ENCODE peak calls at places on chromosome 22, in nine cellular contexts. G is fibroblast of lung; B is substantia nigra; V is CD8-positive, alpha-beta memory T cell; F is GM23338; H is mesendoderm; R is cardiac muscle cell; Z is OCI-LY7; T is dorsolateral prefrontal cortex. A is an unnamed sample.

GRCh38 chr22:46596819-46597218 is 23.4 kb upstream of the GRAMD4 start:
- DNase-seq in G (no peak), B (no peak), V (no peak), F (peak), H (peak), R (no peak), Z (no peak), T (no peak), A (no peak)

GRCh38 chr22:37804502-37804885 is 3.2 kb upstream of the GCAT start:
- DNase-seq in G (no peak), B (no peak), V (no peak), F (peak), H (no peak), R (no peak), Z (no peak), T (no peak), A (no peak)

GRCh38 chr22:38923463-38924196 is 33.8 kb upstream of the APOBEC3A start:
- DNase-seq in G (peak), B (no peak), V (no peak), F (peak), H (peak), R (peak), Z (no peak), T (peak), A (peak)

GRCh38 chr22:40418366-40419201 is 48.2 kb downstream of the SGSM3 start:
- DNase-seq in G (no peak), B (no peak), V (no peak), F (no peak), H (no peak), R (no peak), Z (peak), T (peak), A (peak)

GRCh38 chr22:38611559-38611958 is 41.6 kb upstream of the DMC1 start:
- DNase-seq in G (no peak), B (no peak), V (no peak), F (no peak), H (no peak), R (no peak), Z (no peak), T (no peak), A (no peak)

GRCh38 chr22:46534901-46535630 is 2.4 kb downstream of the CELSR1 start:
- DNase-seq in G (no peak), B (no peak), V (no peak), F (no peak), H (no peak), R (no peak), Z (no peak), T (no peak), A (no peak)

GRCh38 chr22:38858492-38858891 is 13.5 kb downstream of the CBX6 start:
- DNase-seq in G (no peak), B (no peak), V (no peak), F (no peak), H (no peak), R (no peak), Z (no peak), T (no peak), A (no peak)

GRCh38 chr22:50206599-50206998 is 5.8 kb downstream of the SELENOO start:
- DNase-seq in G (peak), B (no peak), V (no peak), F (peak), H (peak), R (peak), Z (peak), T (peak), A (no peak)

GRCh38 chr22:18970948-18971315 is 34.8 kb upstream of the PRODH start:
- DNase-seq in G (no peak), B (no peak), V (no peak), F (peak), H (peak), R (no peak), Z (no peak), T (no peak), A (no peak)

GRCh38 chr22:45540122-45540521 is 37.4 kb downstream of the FBLN1 start:
- DNase-seq in G (no peak), B (no peak), V (no peak), F (no peak), H (no peak), R (no peak), Z (no peak), T (no peak), A (no peak)

GRCh38 chr22:36540867-36541642 is 12.1 kb upstream of the EIF3D start:
- DNase-seq in G (peak), B (no peak), V (no peak), F (peak), H (peak), R (no peak), Z (no peak), T (no peak), A (no peak)

GRCh38 chr22:22410121-22410520 is 98.4 kb downstream of the ZNF280B start:
- DNase-seq in G (no peak), B (no peak), V (no peak), F (no peak), H (no peak), R (no peak), Z (peak), T (no peak), A (no peak)

GRCh38 chr22:37121887-37122591 is 12.5 kb upstream of the TMPRSS6 start:
- DNase-seq in G (peak), B (no peak), V (peak), F (peak), H (peak), R (no peak), Z (peak), T (no peak), A (no peak)

GRCh38 chr22:23695748-23696325 is 5.0 kb downstream of the RGL4 start:
- DNase-seq in G (no peak), B (no peak), V (no peak), F (no peak), H (no peak), R (no peak), Z (no peak), T (no peak), A (no peak)

GRCh38 chr22:32760815-32761214 is 40.7 kb upstream of the TIMP3 start:
- DNase-seq in G (no peak), B (no peak), V (no peak), F (no peak), H (no peak), R (no peak), Z (no peak), T (no peak), A (no peak)

GRCh38 chr22:36776722-36777121 is 803 bp upstream of the IFT27 start:
- DNase-seq in G (no peak), B (no peak), V (no peak), F (no peak), H (no peak), R (no peak), Z (no peak), T (no peak), A (no peak)

GRCh38 chr22:46195487-46196165 is 45.3 kb downstream of the PPARA start:
- DNase-seq in G (no peak), B (no peak), V (no peak), F (no peak), H (no peak), R (no peak), Z (no peak), T (no peak), A (no peak)

GRCh38 chr22:48781868-48782267 is 1045.8 kb downstream of the BRD1 start:
- DNase-seq in G (no peak), B (no peak), V (no peak), F (no peak), H (no peak), R (no peak), Z (no peak), T (no peak), A (no peak)

GRCh38 chr22:29476116-29476515 is 3.9 kb upstream of the NEFH start:
- DNase-seq in G (no peak), B (no peak), V (no peak), F (peak), H (no peak), R (peak), Z (no peak), T (no peak), A (no peak)

GRCh38 chr22:21927174-21927823 is 25.3 kb downstream of the PPM1F start:
- DNase-seq in G (no peak), B (no peak), V (no peak), F (peak), H (no peak), R (no peak), Z (no peak), T (peak), A (peak)

GRCh38 chr22:30332551-30332950 is 5.8 kb upstream of the TBC1D10A start:
- DNase-seq in G (no peak), B (no peak), V (no peak), F (no peak), H (no peak), R (no peak), Z (no peak), T (peak), A (peak)

GRCh38 chr22:50423956-50424355 is 50.9 kb downstream of the SBF1 start:
- DNase-seq in G (no peak), B (no peak), V (no peak), F (no peak), H (no peak), R (no peak), Z (no peak), T (no peak), A (no peak)

GRCh38 chr22:22748297-22748743 is 103.9 kb downstream of the GGTLC2 start:
- DNase-seq in G (peak), B (no peak), V (no peak), F (peak), H (peak), R (no peak), Z (peak), T (peak), A (peak)

GRCh38 chr22:50314455-50315288 is 7.2 kb upstream of the PLXNB2 start:
- DNase-seq in G (no peak), B (no peak), V (peak), F (peak), H (no peak), R (peak), Z (peak), T (no peak), A (no peak)

GRCh38 chr22:49820984-49821383 is 6.7 kb downstream of the BRD1 start:
- DNase-seq in G (no peak), B (no peak), V (no peak), F (no peak), H (no peak), R (no peak), Z (no peak), T (no peak), A (no peak)

GRCh38 chr22:48427731-48428211 is 1399.9 kb downstream of the BRD1 start:
- DNase-seq in G (no peak), B (no peak), V (no peak), F (no peak), H (peak), R (no peak), Z (no peak), T (no peak), A (no peak)

GRCh38 chr22:18110194-18110943 is at the start of gene TUBA8:
- DNase-seq in G (peak), B (no peak), V (no peak), F (peak), H (peak), R (peak), Z (peak), T (peak), A (no peak)

GRCh38 chr22:39773976-39774539 is 119.5 kb downstream of the ENTHD1 start:
- DNase-seq in G (peak), B (no peak), V (no peak), F (no peak), H (peak), R (peak), Z (peak), T (no peak), A (no peak)

GRCh38 chr22:22960307-22960706 is 72.7 kb downstream of the IGLL5 start:
- DNase-seq in G (no peak), B (no peak), V (no peak), F (no peak), H (no peak), R (no peak), Z (no peak), T (no peak), A (no peak)

GRCh38 chr22:22605074-22605404 is 39.4 kb upstream of the GGTLC2 start:
- DNase-seq in G (no peak), B (no peak), V (no peak), F (no peak), H (no peak), R (no peak), Z (peak), T (no peak), A (no peak)

GRCh38 chr22:21699643-21700042 is 33.8 kb downstream of the PPIL2 start:
- DNase-seq in G (no peak), B (no peak), V (no peak), F (no peak), H (no peak), R (no peak), Z (no peak), T (no peak), A (no peak)

DNA sequence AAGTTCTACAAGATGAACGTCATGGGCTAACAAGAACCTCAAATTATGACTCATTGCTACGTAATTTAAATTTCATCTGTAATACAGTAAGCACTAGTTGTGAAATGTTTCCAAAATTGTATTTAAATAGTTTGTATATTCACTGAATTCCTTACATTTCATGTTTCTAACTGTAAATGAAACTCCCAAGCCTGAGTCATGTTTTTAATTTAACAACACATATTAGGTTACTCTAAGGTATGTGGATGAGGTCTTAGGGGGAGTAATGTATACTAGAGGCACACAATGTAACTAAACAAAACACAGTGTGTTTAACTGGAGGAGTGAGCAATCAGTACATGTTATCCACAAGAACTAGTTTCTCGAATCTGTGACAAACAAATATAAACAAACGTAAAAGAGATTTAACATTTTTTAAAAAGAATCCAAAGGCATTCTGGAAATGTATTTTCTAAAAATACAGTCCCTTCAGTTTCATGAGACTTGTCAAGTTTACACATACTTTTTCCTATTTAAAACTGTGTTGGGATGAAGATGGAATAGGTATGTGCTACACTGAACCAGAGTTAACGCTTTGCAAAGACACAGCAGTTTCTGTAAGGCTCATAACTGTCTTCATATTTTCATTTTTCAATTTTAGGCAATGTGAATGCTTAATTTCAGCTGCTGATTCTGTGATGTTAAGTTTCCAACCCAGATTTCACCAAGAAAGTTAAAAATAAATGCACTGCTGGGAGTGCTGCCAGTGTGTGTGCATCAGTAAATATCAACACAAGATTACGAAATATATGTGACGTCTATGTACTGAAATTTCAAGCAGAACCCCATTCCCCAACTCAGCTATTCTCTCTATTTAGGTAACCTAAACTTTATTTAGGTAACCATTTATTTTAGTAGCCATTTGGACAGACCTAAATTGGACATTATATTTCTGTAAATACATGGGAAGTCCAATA is 52.6 kb downstream of the PITPNB start:
- DNase-seq in G (peak), B (no peak), V (no peak), F (no peak), H (no peak), R (no peak), Z (no peak), T (no peak), A (no peak)
- H3K27ac ChIP-seq in G (peak), B (no peak), V (no peak), F (no peak), H (no peak), R (peak), Z (no peak), T (peak), A (peak)

GRCh38 chr22:20268350-20269012 is 363 bp upstream of the RTN4R start:
- DNase-seq in G (peak), B (no peak), V (peak), F (peak), H (peak), R (peak), Z (peak), T (no peak), A (no peak)
- H3K27ac ChIP-seq in G (no peak), B (no peak), V (peak), F (peak), H (peak), R (no peak), Z (no peak), T (peak), A (no peak)

DNA sequence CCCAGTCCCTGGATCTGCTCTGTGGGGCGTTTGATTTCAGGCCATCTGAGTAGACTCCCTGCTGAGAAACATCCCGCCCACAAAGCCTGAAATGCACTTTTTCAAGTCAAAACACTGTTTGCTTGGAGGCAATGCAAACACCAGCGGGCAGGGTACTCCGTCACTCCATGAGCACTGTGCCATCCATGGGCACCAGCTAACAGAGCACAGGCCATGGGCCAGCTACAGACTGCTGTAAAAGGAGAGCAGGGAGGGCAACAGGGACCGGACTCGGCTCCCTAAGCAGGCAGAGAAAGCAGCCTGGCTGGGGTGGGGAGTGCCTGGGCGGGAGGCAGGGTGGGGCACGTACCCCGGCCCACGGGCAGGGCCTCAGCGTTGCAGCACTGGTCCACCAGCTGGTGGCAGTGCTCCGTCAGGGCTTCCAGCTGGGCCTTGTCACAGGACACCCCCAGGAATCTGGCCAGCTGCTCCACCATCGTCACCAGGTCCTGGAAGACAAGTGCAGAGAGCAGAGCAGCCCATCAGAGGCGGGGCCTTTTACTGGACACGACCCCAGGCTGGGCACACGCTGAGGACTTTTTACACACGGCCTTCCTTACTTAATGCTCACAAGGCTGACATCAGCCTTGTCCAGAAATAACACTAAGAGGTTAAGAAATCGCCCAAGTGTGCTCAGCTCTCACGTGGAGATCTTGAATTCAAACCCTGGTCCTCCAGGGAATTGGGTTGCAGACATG is 16.8 kb upstream of the EFCAB6 start:
- DNase-seq in G (peak), B (no peak), V (no peak), F (peak), H (peak), R (peak), Z (no peak), T (peak), A (no peak)
- H3K27ac ChIP-seq in G (peak), B (no peak), V (no peak), F (no peak), H (no peak), R (no peak), Z (no peak), T (peak), A (no peak)

GRCh38 chr22:35059632-35060031 is 6.3 kb upstream of the ISX start:
- DNase-seq in G (no peak), B (no peak), V (no peak), F (no peak), H (no peak), R (no peak), Z (no peak), T (no peak), A (no peak)

GRCh38 chr22:35065796-35066218 is at the start of gene ISX:
- DNase-seq in G (no peak), B (no peak), V (no peak), F (no peak), H (no peak), R (no peak), Z (no peak), T (no peak), A (no peak)

GRCh38 chr22:35065183-35065582 is 775 bp upstream of the ISX start:
- DNase-seq in G (no peak), B (no peak), V (no peak), F (no peak), H (no peak), R (no peak), Z (no peak), T (no peak), A (no peak)

GRCh38 chr22:35066768-35067167 is 810 bp downstream of the ISX start:
- DNase-seq in G (no peak), B (no peak), V (no peak), F (no peak), H (no peak), R (no peak), Z (no peak), T (no peak), A (no peak)

DNA sequence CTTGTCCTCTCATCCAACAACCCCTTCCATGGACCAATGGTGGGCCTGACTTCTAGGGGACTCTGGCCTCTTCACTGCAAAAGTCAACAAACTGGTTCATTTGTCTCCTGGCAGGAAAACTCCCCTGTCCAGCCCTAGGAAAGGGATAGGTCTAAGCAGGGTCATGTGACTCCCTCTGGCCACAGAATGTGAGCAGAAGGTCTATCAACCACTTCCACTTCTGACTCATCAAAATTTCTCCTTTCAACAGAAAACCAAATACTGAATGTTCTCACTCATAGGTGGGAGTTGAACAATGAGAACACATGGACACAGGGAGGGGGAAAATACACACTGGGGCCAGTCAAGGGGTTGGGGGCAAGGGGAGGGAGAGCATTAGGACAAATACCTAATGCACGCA is 1.3 kb upstream of the ISX start:
- DNase-seq in G (no peak), B (no peak), V (no peak), F (no peak), H (no peak), R (no peak), Z (no peak), T (no peak), A (no peak)
- H3K27ac ChIP-seq in G (no peak), B (no peak), V (no peak), F (no peak), H (no peak), R (no peak), Z (no peak), T (no peak), A (no peak)

DNA sequence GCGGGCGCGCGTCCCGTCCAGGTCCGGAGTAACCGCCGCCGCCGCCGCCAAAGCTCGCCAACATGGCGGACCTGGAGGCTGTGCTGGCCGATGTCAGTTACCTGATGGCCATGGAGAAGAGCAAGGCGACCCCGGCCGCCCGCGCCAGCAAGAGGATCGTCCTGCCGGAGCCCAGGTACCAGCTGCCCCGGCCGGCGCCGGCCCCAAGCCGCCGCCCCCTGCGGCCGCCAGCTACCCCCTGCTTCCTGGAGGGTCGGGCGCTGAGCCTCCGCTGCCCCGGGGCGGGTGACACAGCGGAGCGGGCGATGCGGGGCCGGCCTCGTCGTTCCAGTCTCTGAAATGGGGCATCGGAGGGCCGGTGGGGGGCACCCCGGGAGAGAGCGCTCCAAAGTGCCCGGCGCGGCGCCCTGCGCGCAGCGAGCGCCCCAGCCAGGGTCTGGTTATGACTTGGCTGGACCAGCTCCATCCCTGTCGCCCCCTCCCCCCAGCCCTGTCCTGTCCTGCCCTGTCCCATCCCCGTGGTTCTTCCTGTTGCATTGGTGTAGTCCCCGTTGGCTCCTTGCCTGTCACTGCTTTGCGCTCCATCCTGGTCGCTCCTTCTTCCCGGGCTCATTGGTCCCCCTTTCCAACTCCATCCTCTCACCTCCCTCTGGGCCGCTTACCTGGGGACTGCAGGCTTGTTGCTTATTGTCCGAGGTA is 653 bp downstream of the GRK3 start:
- DNase-seq in G (peak), B (no peak), V (no peak), F (peak), H (peak), R (no peak), Z (peak), T (no peak), A (no peak)
- H3K27ac ChIP-seq in G (no peak), B (peak), V (no peak), F (no peak), H (no peak), R (no peak), Z (peak), T (peak), A (no peak)

GRCh38 chr22:41780714-41781507 is 19.6 kb upstream of the CCDC134 start:
- DNase-seq in G (peak), B (no peak), V (peak), F (peak), H (peak), R (peak), Z (peak), T (peak), A (no peak)
- H3K27ac ChIP-seq in G (no peak), B (no peak), V (peak), F (no peak), H (no peak), R (peak), Z (no peak), T (no peak), A (no peak)

A was measured in caudate nucleus.